ENCODE peak calls at places on chromosomes 6 and 20, in six cellular contexts. V, C, K, M, Y and E are unnamed samples.

GRCh38 chr20:63930971-63931553 is 25.2 kb downstream of the UCKL1 start:
- DNase-seq in V (peak), C (no peak), K (no peak), M (peak), Y (no peak), E (no peak)

GRCh38 chr6:134979142-134979541 is 29.2 kb upstream of the ALDH8A1 start:
- DNase-seq in V (no peak), C (peak), K (no peak), M (no peak), Y (no peak), E (no peak)

GRCh38 chr6:82704048-82704447 is 340.4 kb downstream of the TPBG start:
- DNase-seq in V (no peak), C (no peak), K (no peak), M (no peak), Y (no peak), E (no peak)

GRCh38 chr20:57210054-57210910 is 56.2 kb downstream of the BMP7 start:
- DNase-seq in V (peak), C (no peak), K (no peak), M (no peak), Y (no peak), E (peak)

GRCh38 chr6:36678488-36679042 is at the start of gene CDKN1A:
- DNase-seq in V (peak), C (peak), K (peak), M (peak), Y (no peak), E (peak)

GRCh38 chr6:40990301-40990700 is 48.7 kb downstream of the UNC5CL start:
- DNase-seq in V (no peak), C (no peak), K (no peak), M (no peak), Y (no peak), E (no peak)

GRCh38 chr6:160215232-160215631 is 43.4 kb downstream of the SLC22A2 start:
- DNase-seq in V (no peak), C (no peak), K (no peak), M (no peak), Y (no peak), E (no peak)

GRCh38 chr20:16785221-16785620 is 37.1 kb downstream of the OTOR start:
- DNase-seq in V (no peak), C (no peak), K (no peak), M (no peak), Y (no peak), E (no peak)

GRCh38 chr6:144007779-144008500 is at the start of gene PLAGL1:
- DNase-seq in V (peak), C (peak), K (peak), M (peak), Y (no peak), E (peak)

GRCh38 chr6:98847767-98848538 is 13.6 kb downstream of the POU3F2 start:
- DNase-seq in V (peak), C (no peak), K (no peak), M (no peak), Y (no peak), E (no peak)

GRCh38 chr20:35273449-35274171 is 4.3 kb downstream of the MMP24OS start:
- DNase-seq in V (no peak), C (no peak), K (no peak), M (no peak), Y (no peak), E (no peak)

GRCh38 chr6:37283786-37284185 is 25.8 kb upstream of the TMEM217 start:
- DNase-seq in V (no peak), C (no peak), K (no peak), M (no peak), Y (no peak), E (peak)

GRCh38 chr6:98842489-98843180 is 8.3 kb downstream of the POU3F2 start:
- DNase-seq in V (peak), C (no peak), K (no peak), M (no peak), Y (no peak), E (no peak)

GRCh38 chr6:32970413-32971244 is 2.2 kb downstream of the BRD2 start:
- DNase-seq in V (peak), C (peak), K (no peak), M (peak), Y (peak), E (peak)

GRCh38 chr20:41425180-41425884 is 58.7 kb upstream of the EMILIN3 start:
- DNase-seq in V (no peak), C (no peak), K (no peak), M (no peak), Y (no peak), E (no peak)

GRCh38 chr20:37276494-37277252 is 12.8 kb upstream of the MANBAL start:
- DNase-seq in V (peak), C (no peak), K (no peak), M (no peak), Y (no peak), E (peak)

GRCh38 chr6:15148356-15149058 is 97.4 kb upstream of the JARID2 start:
- DNase-seq in V (no peak), C (no peak), K (peak), M (no peak), Y (peak), E (no peak)

GRCh38 chr6:141326426-141326825 is 806.3 kb upstream of the GJE1 start:
- DNase-seq in V (no peak), C (no peak), K (no peak), M (no peak), Y (peak), E (no peak)

GRCh38 chr6:168155193-168155592 is 76.2 kb upstream of the FRMD1 start:
- DNase-seq in V (no peak), C (no peak), K (no peak), M (no peak), Y (no peak), E (no peak)

GRCh38 chr6:13512900-13513299 is 25.5 kb upstream of the GFOD1 start:
- DNase-seq in V (no peak), C (no peak), K (no peak), M (no peak), Y (no peak), E (no peak)

GRCh38 chr6:158807515-158808441 is 11.4 kb downstream of the EZR start:
- DNase-seq in V (no peak), C (no peak), K (no peak), M (no peak), Y (no peak), E (no peak)

GRCh38 chr6:151690768-151691562 is 116.5 kb upstream of the ESR1 start:
- DNase-seq in V (no peak), C (no peak), K (no peak), M (peak), Y (no peak), E (peak)

GRCh38 chr6:7671076-7671475 is 54.8 kb upstream of the BMP6 start:
- DNase-seq in V (no peak), C (no peak), K (no peak), M (no peak), Y (peak), E (no peak)